ENCODE peak calls at places on chromosomes 13 and 19, in six cellular contexts. V is tibial nerve, E is spleen, H is heart right ventricle, C is keratinocyte, W is epithelial cell of proximal tubule. A is an unnamed sample.

GRCh38 chr19:41915248-41916032 is 12.8 kb downstream of the ERFL start:
- DNase-seq in V (no peak), E (no peak), H (no peak), C (no peak), W (no peak), A (no peak)

GRCh38 chr19:12773571-12773970 is 1.8 kb downstream of the HOOK2 start:
- DNase-seq in V (no peak), E (no peak), H (peak), C (no peak), W (no peak), A (no peak)

GRCh38 chr19:44093931-44094765 is at the start of gene ZNF224:
- DNase-seq in V (peak), E (peak), H (peak), C (no peak), W (peak), A (peak)

GRCh38 chr19:1019980-1020867 is 699 bp downstream of the TMEM259 start:
- DNase-seq in V (no peak), E (peak), H (no peak), C (no peak), W (no peak), A (no peak)

GRCh38 chr19:41755328-41755913 is at the start of gene CEACAM6:
- DNase-seq in V (no peak), E (no peak), H (no peak), C (no peak), W (no peak), A (peak)

GRCh38 chr19:18594096-18594823 is 5.7 kb downstream of the REX1BD start:
- DNase-seq in V (peak), E (peak), H (peak), C (no peak), W (no peak), A (peak)

GRCh38 chr13:109182777-109183465 is 553.5 kb downstream of the MYO16 start:
- DNase-seq in V (no peak), E (no peak), H (no peak), C (no peak), W (no peak), A (no peak)

GRCh38 chr19:18364826-18365528 is 21.0 kb upstream of the GDF15 start:
- DNase-seq in V (peak), E (no peak), H (peak), C (peak), W (peak), A (peak)

GRCh38 chr13:75705395-75705794 is 69.3 kb downstream of the LMO7 start:
- DNase-seq in V (no peak), E (no peak), H (no peak), C (peak), W (peak), A (no peak)

GRCh38 chr13:89982406-89983085 is 1364.9 kb upstream of the MIR17HG start:
- DNase-seq in V (no peak), E (no peak), H (no peak), C (no peak), W (no peak), A (no peak)

GRCh38 chr13:79825959-79826358 is 345.0 kb downstream of the NDFIP2 start:
- DNase-seq in V (no peak), E (no peak), H (no peak), C (no peak), W (no peak), A (no peak)

GRCh38 chr13:41971848-41972247 is 10.9 kb upstream of the VWA8 start:
- DNase-seq in V (no peak), E (no peak), H (no peak), C (no peak), W (no peak), A (no peak)

GRCh38 chr19:8935460-8935859 is 74.7 kb downstream of the MUC16 start:
- DNase-seq in V (no peak), E (no peak), H (no peak), C (no peak), W (no peak), A (peak)

GRCh38 chr19:41263042-41263849 is 926 bp upstream of the HNRNPUL1 start:
- DNase-seq in V (peak), E (peak), H (peak), C (no peak), W (peak), A (peak)

GRCh38 chr13:50188696-50189095 is 173.5 kb downstream of the KCNRG start:
- DNase-seq in V (no peak), E (no peak), H (no peak), C (no peak), W (no peak), A (no peak)

GRCh38 chr13:50191004-50191403 is 175.8 kb downstream of the KCNRG start:
- DNase-seq in V (no peak), E (no peak), H (no peak), C (no peak), W (no peak), A (no peak)

GRCh38 chr13:50192272-50192813 is 177.1 kb downstream of the KCNRG start:
- DNase-seq in V (no peak), E (no peak), H (no peak), C (no peak), W (no peak), A (no peak)

GRCh38 chr13:50187352-50188029 is 172.2 kb downstream of the KCNRG start:
- DNase-seq in V (no peak), E (no peak), H (no peak), C (no peak), W (no peak), A (no peak)

GRCh38 chr13:50189450-50189849 is 174.2 kb downstream of the KCNRG start:
- DNase-seq in V (no peak), E (no peak), H (no peak), C (no peak), W (no peak), A (no peak)
- TF ChIP-seq CTCF in V (no peak), E (no peak), H (peak), C (no peak), W (peak), A (no peak)

GRCh38 chr19:16893686-16893990 is 4.8 kb downstream of the F2RL3 start:
- DNase-seq in V (no peak), E (peak), H (no peak), C (no peak), W (no peak), A (no peak)

GRCh38 chr19:16896913-16897571 is 8.2 kb downstream of the F2RL3 start:
- DNase-seq in V (peak), E (peak), H (peak), C (peak), W (peak), A (peak)

GRCh38 chr19:16894080-16894479 is 5.3 kb downstream of the F2RL3 start:
- DNase-seq in V (no peak), E (no peak), H (no peak), C (no peak), W (no peak), A (no peak)

GRCh38 chr19:16896098-16896912 is 7.5 kb downstream of the F2RL3 start:
- DNase-seq in V (no peak), E (peak), H (no peak), C (no peak), W (no peak), A (no peak)

GRCh38 chr19:16895467-16896097 is 6.8 kb downstream of the F2RL3 start:
- DNase-seq in V (no peak), E (no peak), H (no peak), C (no peak), W (no peak), A (no peak)
- H3K4me3 ChIP-seq in V (peak), E (peak), H (peak), C (no peak), W (no peak), A (no peak)

GRCh38 chr13:28611021-28611420 is 47.9 kb upstream of the POMP start:
- DNase-seq in V (no peak), E (no peak), H (no peak), C (no peak), W (no peak), A (no peak)
- TF ChIP-seq CTCF in V (no peak), E (no peak), H (no peak), C (no peak), W (no peak), A (no peak)

GRCh38 chr13:73941752-73942151 is 192.5 kb downstream of the KLF12 start:
- DNase-seq in V (no peak), E (no peak), H (no peak), C (no peak), W (no peak), A (no peak)
- H3K4me3 ChIP-seq in V (no peak), E (no peak), H (no peak), C (no peak), W (no peak), A (no peak)

DNA sequence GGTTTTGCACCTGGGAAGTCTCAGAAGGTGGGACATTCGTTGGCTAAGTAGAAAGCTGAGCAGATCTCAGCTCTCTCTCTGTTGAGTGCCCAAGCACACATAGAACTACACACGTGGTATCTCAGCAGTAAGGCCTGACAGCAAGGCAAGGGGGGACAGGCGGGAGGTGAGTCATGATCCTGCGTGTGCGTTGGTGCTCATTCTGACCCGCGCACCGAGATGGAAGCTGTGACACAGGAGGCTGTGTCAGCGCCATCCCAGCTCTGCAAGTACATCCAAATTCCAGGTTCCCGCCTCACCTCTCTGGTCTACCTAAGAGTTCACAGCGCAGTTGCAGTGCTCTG is 135.7 kb downstream of the USP12 start:
- DNase-seq in V (no peak), E (no peak), H (no peak), C (no peak), W (no peak), A (peak)
- TF ChIP-seq CTCF in V (no peak), E (no peak), H (no peak), C (no peak), W (no peak), A (no peak)

DNA sequence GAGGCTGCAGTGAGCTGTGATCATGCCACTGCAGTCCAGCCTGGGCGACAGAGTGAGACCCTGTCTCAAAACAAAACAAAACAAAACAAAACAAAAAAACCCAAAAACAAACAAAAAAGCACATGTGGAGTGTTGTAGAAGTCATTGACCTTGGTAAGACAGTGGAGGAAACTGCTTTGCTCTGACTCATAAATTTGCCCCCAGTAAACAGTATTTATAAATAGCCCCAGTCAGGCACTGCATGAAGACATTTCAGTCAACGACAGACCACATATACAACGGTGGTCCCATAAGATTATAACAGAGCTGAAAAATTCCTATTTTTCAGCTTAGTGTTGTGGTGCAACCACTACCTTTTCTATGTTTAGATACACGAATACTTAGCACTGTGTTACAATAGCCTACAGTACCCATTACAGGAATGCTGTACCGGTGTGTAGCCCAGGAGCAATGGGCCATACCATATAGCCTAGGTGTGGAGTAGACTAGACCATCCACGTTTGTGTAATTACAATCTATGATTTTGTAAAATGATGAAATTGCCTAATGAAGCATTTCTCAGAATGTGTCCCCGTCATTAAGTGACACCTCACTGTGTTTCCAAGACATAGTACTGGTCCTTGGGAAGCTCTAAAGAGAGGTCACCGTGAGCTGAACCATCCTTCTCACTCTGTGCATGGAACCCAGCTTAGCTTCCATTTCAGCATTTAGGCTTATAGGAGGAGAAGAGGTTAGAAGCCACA is 1.1 kb downstream of the ARL11 start:
- DNase-seq in V (no peak), E (no peak), H (no peak), C (no peak), W (no peak), A (no peak)
- H3K4me3 ChIP-seq in V (no peak), E (peak), H (peak), C (no peak), W (no peak), A (no peak)

GRCh38 chr19:31085125-31085524 is 264.1 kb downstream of the TSHZ3 start:
- DNase-seq in V (no peak), E (no peak), H (no peak), C (no peak), W (no peak), A (no peak)

DNA sequence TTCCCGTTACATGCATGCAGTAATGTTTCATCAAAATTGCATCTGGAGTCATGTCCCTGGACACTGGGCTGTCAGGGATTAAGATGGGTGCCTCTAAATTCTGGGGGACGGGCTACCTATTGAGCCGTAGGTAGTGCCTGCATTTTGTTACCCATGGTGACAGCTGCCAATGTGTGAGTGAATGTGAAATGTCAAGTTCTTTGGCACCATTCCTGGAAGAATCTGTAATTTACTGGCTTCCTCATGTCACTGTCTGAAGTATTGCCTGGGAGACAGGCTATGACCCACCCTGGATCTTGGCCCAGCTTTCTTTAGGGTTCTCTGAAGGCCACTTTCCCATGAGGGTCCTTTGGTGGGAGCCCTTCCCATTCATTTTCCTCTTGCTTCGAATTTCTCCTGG is 266.1 kb downstream of the TSHZ3 start:
- DNase-seq in V (no peak), E (no peak), H (no peak), C (no peak), W (no peak), A (no peak)
- TF ChIP-seq CTCF in V (no peak), E (no peak), H (no peak), C (no peak), W (no peak), A (no peak)

DNA sequence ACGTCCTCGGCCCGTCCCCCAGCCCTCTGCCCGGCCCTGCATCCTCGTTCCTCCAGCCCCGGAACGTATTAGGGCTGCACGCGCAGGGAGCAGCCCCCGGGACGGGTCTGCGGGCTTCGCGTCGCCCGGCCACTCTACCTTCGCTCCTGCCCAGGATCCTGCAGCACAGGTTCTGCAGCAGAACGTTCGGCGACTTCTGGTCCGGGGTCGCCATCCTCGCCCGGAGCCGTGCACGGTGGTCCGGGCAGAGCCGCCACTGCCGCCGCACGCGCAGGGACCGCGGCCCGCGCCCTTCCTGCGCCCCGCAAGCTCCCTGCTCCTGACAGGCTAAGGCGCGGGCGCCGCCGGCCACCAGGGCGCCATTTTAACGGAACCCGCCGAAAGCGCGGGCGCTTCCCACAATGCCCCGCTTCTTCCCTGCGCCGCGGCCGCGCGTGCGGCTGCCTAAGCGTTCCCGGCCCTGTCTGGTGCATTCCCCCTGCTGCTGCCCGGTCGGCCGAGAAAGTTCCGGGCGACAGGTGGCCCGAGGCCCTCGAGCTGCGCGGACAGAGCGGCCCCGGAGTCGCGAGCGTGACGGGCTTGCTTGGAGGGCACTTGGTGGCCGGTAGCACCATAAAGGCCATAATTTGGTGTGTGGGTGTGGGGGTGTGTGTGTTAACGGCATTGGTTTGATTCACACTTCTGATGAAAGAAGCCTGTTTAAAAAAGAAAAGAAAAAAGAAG is at the start of gene TUBGCP3:
- DNase-seq in V (peak), E (peak), H (peak), C (no peak), W (no peak), A (peak)
- H3K4me3 ChIP-seq in V (peak), E (peak), H (peak), C (peak), W (peak), A (peak)

DNA sequence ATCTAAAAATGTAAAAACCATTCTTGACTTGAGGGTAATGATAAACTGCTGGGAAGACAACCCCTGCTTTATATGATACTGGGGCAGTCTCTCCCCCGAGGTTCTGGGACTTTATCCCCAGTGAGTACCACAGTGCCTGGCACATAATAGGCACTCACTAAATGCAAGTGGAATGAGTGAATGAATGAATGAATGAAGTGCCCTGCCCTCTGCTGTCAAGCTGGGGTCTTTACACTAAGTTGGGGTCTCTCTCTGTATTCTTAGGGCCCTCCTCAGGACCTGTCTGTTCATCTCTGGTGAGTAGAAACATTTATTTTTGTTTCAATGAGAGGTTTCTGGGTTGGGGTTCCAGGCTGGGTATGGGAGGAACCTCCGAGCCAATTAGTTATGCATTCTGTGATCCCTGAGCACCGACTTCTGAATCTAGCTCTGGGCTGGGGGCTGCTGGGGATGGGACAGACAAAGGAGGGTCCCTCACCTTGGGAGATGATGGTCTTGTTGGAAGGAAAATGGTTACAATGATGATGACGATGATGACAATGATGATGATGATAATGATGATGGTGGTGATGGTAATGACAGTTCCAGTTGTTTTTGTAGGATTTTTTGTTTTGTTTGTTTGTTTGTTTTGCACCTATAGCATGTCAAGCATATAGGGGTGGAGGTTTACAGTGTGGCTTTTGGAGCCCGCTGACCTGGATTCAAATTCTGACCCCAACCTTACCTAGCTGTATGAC is 44.3 kb upstream of the ADGRE1 start:
- DNase-seq in V (no peak), E (no peak), H (no peak), C (no peak), W (no peak), A (no peak)
- TF ChIP-seq CTCF in V (no peak), E (no peak), H (no peak), C (no peak), W (no peak), A (no peak)